ENCODE peak calls at places on chromosome 14, in four cellular contexts. One of them, this sample, is unnamed. For H3K4me1, the result is how much of the 10 kb centered on the place peaks cover.

GRCh38 chr14:79328863-79329262 is 882.4 kb downstream of the DIO2 start:
- DNase-seq in stomach: no peak
- DNase-seq in sigmoid colon: no peak
- DNase-seq in transverse colon: no peak
- DNase-seq in this sample: no peak

GRCh38 chr14:35223927-35224326 is 68.3 kb upstream of the PSMA6 start:
- DNase-seq in sigmoid colon: no peak
- DNase-seq in transverse colon: no peak
- DNase-seq in stomach: no peak
- DNase-seq in this sample: no peak

GRCh38 chr14:69543341-69544249 is 31.1 kb downstream of the CCDC177 start:
- DNase-seq in sigmoid colon: no peak
- DNase-seq in stomach: peak
- DNase-seq in transverse colon: peak
- DNase-seq in this sample: no peak

GRCh38 chr14:24232645-24233537 is at the start of gene GMPR2:
- DNase-seq in sigmoid colon: no peak
- DNase-seq in transverse colon: no peak
- DNase-seq in stomach: no peak
- DNase-seq in this sample: no peak

GRCh38 chr14:71322660-71323250 is 415.5 kb downstream of the PCNX1 start:
- DNase-seq in transverse colon: no peak
- DNase-seq in sigmoid colon: no peak
- DNase-seq in stomach: no peak
- DNase-seq in this sample: no peak

GRCh38 chr14:95321201-95321600 is 1.5 kb upstream of the CLMN start:
- DNase-seq in sigmoid colon: no peak
- DNase-seq in stomach: no peak
- DNase-seq in transverse colon: no peak
- DNase-seq in this sample: no peak

GRCh38 chr14:75005357-75005756 is 2.6 kb downstream of the EIF2B2 start:
- DNase-seq in stomach: no peak
- DNase-seq in transverse colon: no peak
- DNase-seq in sigmoid colon: no peak
- DNase-seq in this sample: no peak

GRCh38 chr14:104156142-104156541 is 17.8 kb downstream of the KIF26A start:
- DNase-seq in transverse colon: no peak
- DNase-seq in sigmoid colon: no peak
- DNase-seq in stomach: no peak
- DNase-seq in this sample: no peak

GRCh38 chr14:49893309-49894213 is 679 bp downstream of the ARF6 start:
- DNase-seq in sigmoid colon: peak
- DNase-seq in stomach: peak
- DNase-seq in transverse colon: peak
- DNase-seq in this sample: peak

GRCh38 chr14:94269156-94269555 is 23.9 kb downstream of the SERPINA10 start:
- DNase-seq in sigmoid colon: no peak
- DNase-seq in transverse colon: no peak
- DNase-seq in stomach: no peak
- DNase-seq in this sample: no peak

GRCh38 chr14:94621358-94622134 is 9.4 kb downstream of the SERPINA3 start:
- DNase-seq in sigmoid colon: peak
- DNase-seq in stomach: no peak
- DNase-seq in transverse colon: no peak
- DNase-seq in this sample: peak

GRCh38 chr14:50452979-50453705 is 56.5 kb upstream of the CDKL1 start:
- DNase-seq in transverse colon: no peak
- DNase-seq in sigmoid colon: no peak
- DNase-seq in stomach: no peak
- DNase-seq in this sample: no peak

GRCh38 chr14:70282666-70283065 is 76.8 kb downstream of the COX16 start:
- DNase-seq in stomach: no peak
- DNase-seq in sigmoid colon: no peak
- DNase-seq in transverse colon: no peak
- DNase-seq in this sample: no peak

GRCh38 chr14:36738269-36738668 is 76.6 kb downstream of the PAX9 start:
- DNase-seq in stomach: no peak
- DNase-seq in sigmoid colon: no peak
- DNase-seq in transverse colon: no peak
- DNase-seq in this sample: no peak

GRCh38 chr14:41521891-41522290 is 84.8 kb upstream of the LRFN5 start:
- DNase-seq in stomach: no peak
- DNase-seq in sigmoid colon: no peak
- DNase-seq in transverse colon: no peak
- DNase-seq in this sample: no peak
- TF ChIP-seq POLR2AphosphoS5 in stomach: no peak
- TF ChIP-seq POLR2AphosphoS5 in sigmoid colon: no peak
- TF ChIP-seq POLR2AphosphoS5 in transverse colon: no peak
- TF ChIP-seq POLR2AphosphoS5 in this sample: no peak

DNA sequence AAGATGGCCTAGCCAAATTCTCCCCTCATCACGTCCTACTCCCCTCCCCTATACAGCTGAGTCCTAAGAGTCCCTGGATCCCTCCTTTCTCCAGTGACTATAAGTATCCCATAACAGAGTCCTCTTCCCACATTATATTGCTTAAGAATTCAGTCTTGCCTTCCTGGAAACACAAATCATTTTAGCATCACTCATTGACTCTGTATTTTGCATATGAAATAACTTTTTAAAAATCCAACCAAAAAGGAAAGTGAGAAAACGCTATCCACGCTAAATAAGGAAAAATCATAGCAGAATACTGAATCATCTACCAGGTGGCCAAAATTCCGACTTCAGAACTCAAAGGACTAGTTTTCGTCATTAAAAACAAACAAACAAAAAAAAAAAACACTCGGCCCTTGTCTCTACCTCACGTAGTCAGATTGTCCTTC is 130.2 kb downstream of the GCH1 start:
- DNase-seq in sigmoid colon: no peak
- DNase-seq in stomach: no peak
- DNase-seq in transverse colon: no peak
- DNase-seq in this sample: no peak
- TF ChIP-seq EP300 in sigmoid colon: no peak
- TF ChIP-seq EP300 in stomach: no peak
- TF ChIP-seq EP300 in transverse colon: no peak
- TF ChIP-seq EP300 in this sample: no peak

DNA sequence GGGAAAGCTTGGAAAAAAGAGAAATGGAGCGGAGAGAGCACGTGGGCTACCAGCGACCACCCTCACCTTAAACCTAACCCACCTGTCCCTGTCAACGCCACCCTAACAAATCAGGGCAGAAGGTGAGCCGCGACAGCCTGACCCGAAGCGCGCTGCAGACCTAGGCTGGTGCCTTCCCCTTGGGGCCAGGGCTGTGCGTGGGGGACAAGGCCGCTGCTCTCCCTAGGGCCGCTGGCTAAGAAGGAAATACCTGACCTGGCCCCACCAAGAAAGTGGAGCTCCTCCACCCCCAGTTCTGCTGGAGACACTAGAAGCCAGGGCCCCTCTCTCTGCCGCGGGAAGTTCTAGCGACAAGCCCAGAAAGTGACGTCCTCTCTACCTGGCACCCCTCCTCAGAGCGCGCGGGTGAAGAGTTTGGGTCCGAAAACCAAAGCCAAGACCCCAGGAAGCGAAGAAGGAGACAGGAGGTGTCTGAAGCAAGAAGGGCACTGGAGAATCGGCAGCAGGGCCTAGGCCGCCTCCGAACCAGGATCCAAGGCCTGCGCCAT is 7.5 kb downstream of the SIX1 start:
- DNase-seq in transverse colon: no peak
- DNase-seq in sigmoid colon: no peak
- DNase-seq in stomach: no peak
- DNase-seq in this sample: no peak
- H3K4me1 ChIP-seq in transverse colon: under half
- H3K4me1 ChIP-seq in sigmoid colon: under half
- H3K4me1 ChIP-seq in stomach: under half
- H3K4me1 ChIP-seq in this sample: under half

GRCh38 chr14:32364941-32365340 is 35.8 kb downstream of the AKAP6 start:
- DNase-seq in stomach: no peak
- DNase-seq in transverse colon: no peak
- DNase-seq in sigmoid colon: no peak
- DNase-seq in this sample: no peak

GRCh38 chr14:32366995-32367394 is 37.9 kb downstream of the AKAP6 start:
- DNase-seq in transverse colon: no peak
- DNase-seq in sigmoid colon: no peak
- DNase-seq in stomach: no peak
- DNase-seq in this sample: no peak

GRCh38 chr14:32367501-32367900 is 38.4 kb downstream of the AKAP6 start:
- DNase-seq in stomach: no peak
- DNase-seq in transverse colon: no peak
- DNase-seq in sigmoid colon: no peak
- DNase-seq in this sample: no peak

GRCh38 chr14:32368107-32368506 is 39.0 kb downstream of the AKAP6 start:
- DNase-seq in stomach: no peak
- DNase-seq in transverse colon: no peak
- DNase-seq in sigmoid colon: no peak
- DNase-seq in this sample: no peak

GRCh38 chr14:32366256-32366655 is 37.2 kb downstream of the AKAP6 start:
- DNase-seq in sigmoid colon: no peak
- DNase-seq in stomach: no peak
- DNase-seq in transverse colon: no peak
- DNase-seq in this sample: no peak
- TF ChIP-seq POLR2AphosphoS5 in sigmoid colon: no peak
- TF ChIP-seq POLR2AphosphoS5 in stomach: no peak
- TF ChIP-seq POLR2AphosphoS5 in transverse colon: no peak
- TF ChIP-seq POLR2AphosphoS5 in this sample: no peak

GRCh38 chr14:22871200-22871961 is at the start of gene LRP10:
- DNase-seq in sigmoid colon: peak
- DNase-seq in stomach: peak
- DNase-seq in transverse colon: peak
- DNase-seq in this sample: peak

GRCh38 chr14:22872833-22873520 is 1.4 kb downstream of the LRP10 start:
- DNase-seq in sigmoid colon: no peak
- DNase-seq in stomach: no peak
- DNase-seq in transverse colon: no peak
- DNase-seq in this sample: no peak

GRCh38 chr14:22866874-22867273 is 4.7 kb upstream of the LRP10 start:
- DNase-seq in stomach: no peak
- DNase-seq in sigmoid colon: no peak
- DNase-seq in transverse colon: no peak
- DNase-seq in this sample: no peak

GRCh38 chr14:22871962-22872832 is 657 bp downstream of the LRP10 start:
- DNase-seq in stomach: peak
- DNase-seq in sigmoid colon: peak
- DNase-seq in transverse colon: peak
- DNase-seq in this sample: peak

GRCh38 chr14:22870811-22871199 is 735 bp upstream of the LRP10 start:
- DNase-seq in stomach: no peak
- DNase-seq in sigmoid colon: no peak
- DNase-seq in transverse colon: no peak
- DNase-seq in this sample: no peak
- TF ChIP-seq EP300 in stomach: no peak
- TF ChIP-seq EP300 in sigmoid colon: no peak
- TF ChIP-seq EP300 in transverse colon: no peak
- TF ChIP-seq EP300 in this sample: no peak

DNA sequence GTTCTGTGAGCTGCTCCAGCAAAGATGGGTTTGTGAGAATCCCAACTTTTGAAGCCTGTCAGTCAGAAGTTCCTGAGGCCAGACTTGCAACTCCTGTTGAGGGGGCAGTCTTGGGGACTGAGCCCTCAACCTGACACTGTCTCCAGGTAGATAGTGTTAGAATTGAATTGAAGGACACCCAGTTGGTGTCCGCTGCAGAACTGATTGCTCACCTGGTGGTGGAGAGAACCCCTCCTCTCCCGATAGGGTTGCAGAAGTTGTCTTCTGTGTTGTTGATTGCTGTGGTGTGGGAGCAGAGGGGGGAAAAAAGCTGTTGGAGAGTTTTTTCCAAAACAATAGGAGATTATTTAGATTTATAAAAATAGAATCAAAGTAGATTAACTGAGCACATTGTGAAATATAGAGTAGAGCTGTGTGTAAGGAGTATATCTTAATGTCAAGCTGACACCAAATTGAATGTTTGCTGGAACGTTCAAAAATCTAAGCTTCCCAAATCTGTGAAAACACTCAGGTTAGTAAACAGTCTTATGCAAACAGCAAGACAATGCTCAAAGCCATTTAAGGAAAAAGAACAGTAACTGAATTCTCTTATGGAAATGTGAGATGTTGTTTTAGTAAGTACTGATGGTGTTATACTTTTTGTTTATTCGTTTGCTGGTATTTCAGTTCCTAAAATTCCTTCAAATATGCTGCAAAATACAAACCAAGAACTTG is 18.6 kb downstream of the HIF1A start:
- DNase-seq in transverse colon: no peak
- DNase-seq in sigmoid colon: no peak
- DNase-seq in stomach: no peak
- DNase-seq in this sample: no peak
- H3K4me1 ChIP-seq in transverse colon: under half
- H3K4me1 ChIP-seq in sigmoid colon: under half
- H3K4me1 ChIP-seq in stomach: under half
- H3K4me1 ChIP-seq in this sample: under half

GRCh38 chr14:105817971-105818711 is 291.8 kb downstream of the TMEM121 start:
- DNase-seq in transverse colon: peak
- DNase-seq in stomach: no peak
- DNase-seq in sigmoid colon: no peak
- DNase-seq in this sample: no peak
- TF ChIP-seq POLR2AphosphoS5 in transverse colon: no peak
- TF ChIP-seq POLR2AphosphoS5 in stomach: no peak
- TF ChIP-seq POLR2AphosphoS5 in sigmoid colon: no peak
- TF ChIP-seq POLR2AphosphoS5 in this sample: no peak

GRCh38 chr14:76489667-76490066 is 113.7 kb downstream of the ESRRB start:
- DNase-seq in transverse colon: no peak
- DNase-seq in stomach: no peak
- DNase-seq in sigmoid colon: no peak
- DNase-seq in this sample: no peak

GRCh38 chr14:76486251-76486743 is 110.4 kb downstream of the ESRRB start:
- DNase-seq in sigmoid colon: no peak
- DNase-seq in transverse colon: no peak
- DNase-seq in stomach: no peak
- DNase-seq in this sample: no peak

GRCh38 chr14:76491172-76491930 is 115.4 kb downstream of the ESRRB start:
- DNase-seq in transverse colon: no peak
- DNase-seq in stomach: no peak
- DNase-seq in sigmoid colon: no peak
- DNase-seq in this sample: no peak

GRCh38 chr14:76488551-76488950 is 112.6 kb downstream of the ESRRB start:
- DNase-seq in sigmoid colon: no peak
- DNase-seq in transverse colon: no peak
- DNase-seq in stomach: no peak
- DNase-seq in this sample: no peak

DNA sequence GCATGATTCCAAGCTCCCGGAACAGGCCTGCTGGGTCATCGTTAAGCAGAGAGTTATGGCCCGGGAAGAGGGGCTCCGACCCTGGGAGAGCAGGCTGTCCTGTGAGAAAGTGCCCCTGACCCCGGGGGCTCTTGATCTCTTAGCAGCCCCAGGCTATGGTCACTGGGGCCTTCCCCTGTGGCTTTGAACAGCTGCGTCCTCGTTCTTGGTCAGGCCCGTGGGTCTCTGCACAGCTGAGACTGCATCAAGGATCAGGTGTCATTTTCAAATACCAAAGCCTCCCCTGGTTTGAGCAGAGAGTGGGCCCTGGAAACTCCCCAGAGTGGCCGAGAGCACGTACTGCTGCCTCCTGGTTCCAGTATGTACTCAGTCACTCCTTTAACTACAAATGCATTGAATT is 114.8 kb downstream of the ESRRB start:
- DNase-seq in sigmoid colon: no peak
- DNase-seq in transverse colon: no peak
- DNase-seq in stomach: no peak
- DNase-seq in this sample: no peak
- TF ChIP-seq EP300 in sigmoid colon: no peak
- TF ChIP-seq EP300 in transverse colon: no peak
- TF ChIP-seq EP300 in stomach: no peak
- TF ChIP-seq EP300 in this sample: no peak

This sample was measured in suprapubic skin.